ENCODE peak calls at places on chromosomes 11 and 22, in six cellular contexts. One of them, this sample, is unnamed.

GRCh38 chr22:25282671-25283561 is 63.5 kb downstream of the CRYBB2 start:
- DNase-seq in GM20000: peak; percentile 36
- DNase-seq in transverse colon: no peak
- DNase-seq in AG04450: no peak
- DNase-seq in endodermal cell: peak; percentile 87
- DNase-seq in bronchial epithelial cell: no peak
- DNase-seq in this sample: no peak

GRCh38 chr22:28882545-28882877 is 861 bp upstream of the ZNRF3 start:
- DNase-seq in GM20000: no peak
- DNase-seq in transverse colon: no peak
- DNase-seq in AG04450: no peak
- DNase-seq in endodermal cell: no peak
- DNase-seq in bronchial epithelial cell: no peak
- DNase-seq in this sample: no peak

GRCh38 chr11:34565417-34566208 is 52.0 kb upstream of the ELF5 start:
- DNase-seq in GM20000: peak; percentile 50
- DNase-seq in transverse colon: no peak
- DNase-seq in AG04450: no peak
- DNase-seq in endodermal cell: peak; percentile 77
- DNase-seq in bronchial epithelial cell: no peak
- DNase-seq in this sample: no peak

GRCh38 chr22:37994049-37994448 is 9.7 kb upstream of the SOX10 start:
- DNase-seq in GM20000: no peak
- DNase-seq in transverse colon: no peak
- DNase-seq in AG04450: no peak
- DNase-seq in endodermal cell: no peak
- DNase-seq in bronchial epithelial cell: no peak
- DNase-seq in this sample: no peak

GRCh38 chr11:26865703-26866102 is 128.2 kb upstream of the FIBIN start:
- DNase-seq in GM20000: no peak
- DNase-seq in transverse colon: no peak
- DNase-seq in AG04450: no peak
- DNase-seq in endodermal cell: no peak
- DNase-seq in bronchial epithelial cell: no peak
- DNase-seq in this sample: no peak

GRCh38 chr11:18332302-18332701 is 9.9 kb downstream of the GTF2H1 start:
- DNase-seq in GM20000: no peak
- DNase-seq in transverse colon: no peak
- DNase-seq in AG04450: no peak
- DNase-seq in endodermal cell: no peak
- DNase-seq in bronchial epithelial cell: no peak
- DNase-seq in this sample: no peak

GRCh38 chr11:65431452-65432132 is 9.0 kb downstream of the NEAT1 start:
- DNase-seq in GM20000: no peak
- DNase-seq in transverse colon: peak; percentile 32
- DNase-seq in AG04450: no peak
- DNase-seq in endodermal cell: no peak
- DNase-seq in bronchial epithelial cell: peak; percentile 19
- DNase-seq in this sample: peak; percentile 27

GRCh38 chr11:126336646-126337045 is 18.8 kb upstream of the ST3GAL4 start:
- DNase-seq in GM20000: no peak
- DNase-seq in transverse colon: no peak
- DNase-seq in AG04450: no peak
- DNase-seq in endodermal cell: no peak
- DNase-seq in bronchial epithelial cell: no peak
- DNase-seq in this sample: no peak

GRCh38 chr22:24156146-24156914 is 25.0 kb upstream of the SUSD2 start:
- DNase-seq in GM20000: peak; percentile 88
- DNase-seq in transverse colon: peak; percentile 54
- DNase-seq in AG04450: no peak
- DNase-seq in endodermal cell: no peak
- DNase-seq in bronchial epithelial cell: no peak
- DNase-seq in this sample: no peak

GRCh38 chr11:123173040-123173855 is 21.8 kb downstream of the CLMP start:
- DNase-seq in GM20000: no peak
- DNase-seq in transverse colon: no peak
- DNase-seq in AG04450: peak; percentile 97
- DNase-seq in endodermal cell: no peak
- DNase-seq in bronchial epithelial cell: peak; percentile 98
- DNase-seq in this sample: peak; percentile 99

GRCh38 chr22:48347311-48347710 is 1480.4 kb downstream of the BRD1 start:
- DNase-seq in GM20000: no peak
- DNase-seq in transverse colon: no peak
- DNase-seq in AG04450: no peak
- DNase-seq in endodermal cell: no peak
- DNase-seq in bronchial epithelial cell: no peak
- DNase-seq in this sample: no peak
- TF ChIP-seq CTCF in GM20000: no peak
- TF ChIP-seq CTCF in transverse colon: no peak
- TF ChIP-seq CTCF in AG04450: no peak
- TF ChIP-seq CTCF in endodermal cell: no peak
- TF ChIP-seq CTCF in bronchial epithelial cell: no peak
- TF ChIP-seq CTCF in this sample: no peak

GRCh38 chr11:10564692-10565318 is 3.7 kb downstream of the LYVE1 start:
- DNase-seq in GM20000: no peak
- DNase-seq in transverse colon: no peak
- DNase-seq in AG04450: no peak
- DNase-seq in endodermal cell: no peak
- DNase-seq in bronchial epithelial cell: no peak
- DNase-seq in this sample: no peak
- TF ChIP-seq CTCF in GM20000: no peak
- TF ChIP-seq CTCF in transverse colon: no peak
- TF ChIP-seq CTCF in AG04450: peak; percentile 36
- TF ChIP-seq CTCF in endodermal cell: peak; percentile 60
- TF ChIP-seq CTCF in bronchial epithelial cell: peak; percentile 40
- TF ChIP-seq CTCF in this sample: peak; percentile 66

GRCh38 chr22:43270314-43270908 is 72.8 kb downstream of the SCUBE1 start:
- DNase-seq in GM20000: peak; percentile 32
- DNase-seq in transverse colon: peak; percentile 56
- DNase-seq in AG04450: no peak
- DNase-seq in endodermal cell: peak; percentile 95
- DNase-seq in bronchial epithelial cell: no peak
- DNase-seq in this sample: no peak
- TF ChIP-seq CTCF in GM20000: no peak
- TF ChIP-seq CTCF in transverse colon: no peak
- TF ChIP-seq CTCF in AG04450: peak; percentile 26
- TF ChIP-seq CTCF in endodermal cell: peak; percentile 82
- TF ChIP-seq CTCF in bronchial epithelial cell: no peak
- TF ChIP-seq CTCF in this sample: peak; percentile 56

GRCh38 chr11:80414766-80415165 is 973.9 kb upstream of the TENM4 start:
- DNase-seq in GM20000: no peak
- DNase-seq in transverse colon: no peak
- DNase-seq in AG04450: no peak
- DNase-seq in endodermal cell: no peak
- DNase-seq in bronchial epithelial cell: peak; percentile 89
- DNase-seq in this sample: no peak
- TF ChIP-seq CTCF in GM20000: no peak
- TF ChIP-seq CTCF in transverse colon: no peak
- TF ChIP-seq CTCF in AG04450: no peak
- TF ChIP-seq CTCF in endodermal cell: no peak
- TF ChIP-seq CTCF in bronchial epithelial cell: no peak
- TF ChIP-seq CTCF in this sample: no peak

DNA sequence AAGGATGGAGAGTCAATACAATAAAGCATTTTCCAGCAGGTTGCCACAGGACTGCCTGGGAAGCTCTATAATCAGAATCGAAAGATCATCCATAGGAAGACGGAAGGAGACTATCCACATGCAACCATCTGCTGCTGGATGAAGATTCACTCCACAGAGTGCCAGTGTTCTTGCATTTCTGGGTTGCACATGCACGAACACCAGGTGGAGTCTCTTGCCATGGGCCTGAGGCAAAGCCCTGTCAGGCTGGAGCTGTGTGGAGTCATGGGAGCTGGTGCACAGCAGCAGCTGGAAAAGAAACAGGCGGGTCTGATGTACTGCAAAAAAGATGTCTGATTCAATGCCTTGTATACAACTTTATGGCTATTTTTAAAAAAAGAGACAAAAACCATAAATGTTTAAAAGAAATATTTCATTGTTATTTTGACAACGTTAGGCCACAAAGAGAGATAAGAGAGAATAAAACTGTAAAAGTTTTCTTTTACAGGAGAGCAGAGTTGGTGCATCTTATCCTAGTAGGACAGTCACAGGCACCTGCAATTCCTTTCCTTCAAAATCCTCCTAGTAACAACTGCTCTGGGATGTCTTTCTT is 12.9 kb upstream of the FAT3 start:
- DNase-seq in GM20000: no peak
- DNase-seq in transverse colon: no peak
- DNase-seq in AG04450: peak; percentile 7
- DNase-seq in endodermal cell: peak; percentile 75
- DNase-seq in bronchial epithelial cell: peak; percentile 31
- DNase-seq in this sample: peak; percentile 43
- TF ChIP-seq CTCF in GM20000: no peak
- TF ChIP-seq CTCF in transverse colon: peak; percentile 26
- TF ChIP-seq CTCF in AG04450: peak; percentile 62
- TF ChIP-seq CTCF in endodermal cell: peak; percentile 73
- TF ChIP-seq CTCF in bronchial epithelial cell: peak; percentile 61
- TF ChIP-seq CTCF in this sample: peak; percentile 68

GRCh38 chr11:1310772-1311468 is 1.5 kb upstream of the TOLLIP start:
- DNase-seq in GM20000: peak; percentile 71
- DNase-seq in transverse colon: no peak
- DNase-seq in AG04450: no peak
- DNase-seq in endodermal cell: peak; percentile 24
- DNase-seq in bronchial epithelial cell: no peak
- DNase-seq in this sample: no peak
- TF ChIP-seq CTCF in GM20000: no peak
- TF ChIP-seq CTCF in transverse colon: no peak
- TF ChIP-seq CTCF in AG04450: no peak
- TF ChIP-seq CTCF in endodermal cell: no peak
- TF ChIP-seq CTCF in bronchial epithelial cell: no peak
- TF ChIP-seq CTCF in this sample: no peak

DNA sequence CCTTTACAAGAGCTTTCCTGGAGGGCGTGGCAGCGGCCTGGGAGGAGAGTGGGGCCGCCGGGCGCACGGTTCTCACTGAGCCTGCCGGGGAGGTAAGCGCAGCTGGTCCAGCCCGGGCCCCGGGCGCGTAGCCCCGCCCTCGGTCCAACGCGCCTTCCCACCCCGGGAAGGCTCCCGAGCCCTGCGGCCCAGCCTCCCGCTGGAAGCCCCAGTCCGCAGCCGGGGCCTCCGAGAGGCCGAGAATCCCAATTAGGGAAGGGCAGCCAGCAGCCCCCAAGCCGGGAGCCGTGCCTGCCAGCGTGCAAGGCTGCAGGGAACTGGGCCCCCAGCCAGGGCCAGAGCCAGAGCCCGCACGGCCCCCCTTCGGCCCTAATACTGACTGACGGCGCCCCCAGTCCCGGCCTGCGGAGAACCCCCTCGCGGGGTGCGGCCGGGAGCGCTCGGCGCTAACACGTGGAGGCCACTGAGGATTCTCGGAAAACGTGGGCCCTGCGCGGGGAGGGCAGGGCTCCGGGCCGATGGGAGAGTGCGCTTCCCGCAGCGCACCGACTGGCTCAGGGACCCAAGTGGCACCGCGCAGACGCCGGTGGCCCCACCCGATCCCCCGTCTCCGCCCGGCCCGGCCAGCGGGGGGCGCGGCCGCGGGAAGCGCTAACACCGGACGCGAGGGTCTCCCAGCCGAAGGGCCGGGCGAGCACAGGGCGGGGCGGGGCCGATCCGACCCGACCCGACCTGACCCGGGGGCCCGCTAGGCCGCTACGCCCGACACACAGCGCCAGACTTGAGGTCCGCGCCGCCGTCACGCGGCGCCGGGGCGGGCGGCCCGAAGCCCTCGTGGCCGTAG is 5.7 kb downstream of the ZFTA start:
- DNase-seq in GM20000: peak; percentile 33
- DNase-seq in transverse colon: peak; percentile 51
- DNase-seq in AG04450: no peak
- DNase-seq in endodermal cell: peak; percentile 85
- DNase-seq in bronchial epithelial cell: no peak
- DNase-seq in this sample: no peak
- TF ChIP-seq CTCF in GM20000: no peak
- TF ChIP-seq CTCF in transverse colon: no peak
- TF ChIP-seq CTCF in AG04450: no peak
- TF ChIP-seq CTCF in endodermal cell: peak; percentile 43
- TF ChIP-seq CTCF in bronchial epithelial cell: no peak
- TF ChIP-seq CTCF in this sample: no peak